ENCODE peak calls at places on chromosomes 13 and 19, in four cellular contexts. K is neural crest cell, W is mucosa of descending colon, J is WTC11. A is an unnamed sample.

GRCh38 chr13:39765801-39766463 is 110.5 kb downstream of the COG6 start:
- DNase-seq in K (no peak), W (peak), J (peak), A (peak)

GRCh38 chr13:99867535-99868271 is 103.9 kb downstream of the ZIC5 start:
- DNase-seq in K (no peak), W (no peak), J (no peak), A (no peak)

GRCh38 chr19:6744381-6745288 is 5.2 kb downstream of the TRIP10 start:
- DNase-seq in K (no peak), W (peak), J (no peak), A (no peak)

GRCh38 chr19:21483589-21484170 is 21.7 kb upstream of the ZNF429 start:
- DNase-seq in K (peak), W (peak), J (peak), A (peak)

GRCh38 chr13:99495478-99496321 is 5.6 kb upstream of the TM9SF2 start:
- DNase-seq in K (no peak), W (no peak), J (no peak), A (no peak)

GRCh38 chr19:7606289-7606688 is 10.6 kb downstream of the CAMSAP3 start:
- DNase-seq in K (no peak), W (no peak), J (no peak), A (no peak)

GRCh38 chr13:75637101-75637774 is 1.1 kb downstream of the LMO7 start:
- DNase-seq in K (no peak), W (no peak), J (peak), A (no peak)

GRCh38 chr13:24747248-24748151 is 16.5 kb upstream of the RNF17 start:
- DNase-seq in K (no peak), W (no peak), J (peak), A (peak)

GRCh38 chr19:35521124-35521743 is 6.9 kb downstream of the SBSN start:
- DNase-seq in K (no peak), W (no peak), J (no peak), A (no peak)

GRCh38 chr13:74246398-74246975 is 112.3 kb upstream of the KLF12 start:
- DNase-seq in K (no peak), W (no peak), J (no peak), A (no peak)

GRCh38 chr13:50074843-50075242 is 59.6 kb downstream of the KCNRG start:
- DNase-seq in K (no peak), W (no peak), J (no peak), A (no peak)

GRCh38 chr19:24033962-24034342 is 53.0 kb upstream of the ZNF254 start:
- DNase-seq in K (peak), W (no peak), J (no peak), A (peak)

GRCh38 chr13:20231839-20232555 is at the start of gene GJB6:
- DNase-seq in K (no peak), W (no peak), J (peak), A (peak)
- TF ChIP-seq CTCF in K (no peak), W (no peak), J (no peak), A (no peak)

DNA sequence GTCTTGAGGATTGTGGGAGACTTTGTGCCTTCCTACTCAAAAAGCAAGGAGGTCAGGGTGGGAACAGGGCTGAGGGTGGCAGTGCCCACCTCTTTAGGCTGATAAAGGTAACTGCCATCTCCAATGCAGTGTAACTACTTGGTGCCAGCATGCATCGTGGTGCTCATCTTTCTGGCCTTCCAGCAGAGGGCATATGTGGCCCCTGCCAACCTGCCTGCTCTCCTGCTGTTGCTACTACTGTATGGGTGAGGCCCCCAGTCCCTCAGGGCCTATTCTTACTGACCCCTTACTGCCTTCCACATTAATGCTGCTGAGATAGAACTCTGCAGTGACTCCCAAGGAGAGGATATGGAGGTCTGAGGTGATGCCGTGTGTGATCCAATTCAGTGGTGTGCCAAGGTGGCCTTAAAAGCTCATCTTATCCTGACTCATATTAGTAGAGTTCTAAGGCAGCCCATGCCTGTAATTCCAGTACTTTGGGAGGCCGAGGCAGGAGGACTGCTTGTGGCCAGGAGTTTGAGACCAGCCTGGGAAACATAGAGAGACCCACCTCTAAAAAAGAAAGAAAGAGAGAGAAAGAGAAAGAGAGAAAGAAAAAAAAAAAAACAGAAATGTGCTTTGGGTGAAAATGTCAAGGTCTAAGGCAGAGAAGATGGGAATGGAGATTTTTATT is 9.6 kb upstream of the ARHGAP45 start:
- DNase-seq in K (no peak), W (no peak), J (no peak), A (no peak)
- TF ChIP-seq CTCF in K (no peak), W (no peak), J (no peak), A (no peak)

GRCh38 chr19:11446652-11447301 is 11.3 kb downstream of the PRKCSH start:
- DNase-seq in K (peak), W (no peak), J (peak), A (peak)
- TF ChIP-seq CTCF in K (peak), W (peak), J (peak), A (peak)

GRCh38 chr13:64529874-64530485 is 2700.2 kb downstream of the PCDH9 start:
- DNase-seq in K (no peak), W (no peak), J (peak), A (peak)
- TF ChIP-seq CTCF in K (peak), W (no peak), J (peak), A (peak)

GRCh38 chr19:30245401-30246039 is 126.7 kb upstream of the ZNF536 start:
- DNase-seq in K (no peak), W (no peak), J (no peak), A (no peak)

GRCh38 chr19:30237146-30237545 is 135.0 kb upstream of the ZNF536 start:
- DNase-seq in K (no peak), W (no peak), J (no peak), A (no peak)

GRCh38 chr19:30236587-30236986 is 135.6 kb upstream of the ZNF536 start:
- DNase-seq in K (no peak), W (no peak), J (no peak), A (no peak)

GRCh38 chr19:30244533-30244932 is 127.7 kb upstream of the ZNF536 start:
- DNase-seq in K (no peak), W (no peak), J (no peak), A (no peak)

DNA sequence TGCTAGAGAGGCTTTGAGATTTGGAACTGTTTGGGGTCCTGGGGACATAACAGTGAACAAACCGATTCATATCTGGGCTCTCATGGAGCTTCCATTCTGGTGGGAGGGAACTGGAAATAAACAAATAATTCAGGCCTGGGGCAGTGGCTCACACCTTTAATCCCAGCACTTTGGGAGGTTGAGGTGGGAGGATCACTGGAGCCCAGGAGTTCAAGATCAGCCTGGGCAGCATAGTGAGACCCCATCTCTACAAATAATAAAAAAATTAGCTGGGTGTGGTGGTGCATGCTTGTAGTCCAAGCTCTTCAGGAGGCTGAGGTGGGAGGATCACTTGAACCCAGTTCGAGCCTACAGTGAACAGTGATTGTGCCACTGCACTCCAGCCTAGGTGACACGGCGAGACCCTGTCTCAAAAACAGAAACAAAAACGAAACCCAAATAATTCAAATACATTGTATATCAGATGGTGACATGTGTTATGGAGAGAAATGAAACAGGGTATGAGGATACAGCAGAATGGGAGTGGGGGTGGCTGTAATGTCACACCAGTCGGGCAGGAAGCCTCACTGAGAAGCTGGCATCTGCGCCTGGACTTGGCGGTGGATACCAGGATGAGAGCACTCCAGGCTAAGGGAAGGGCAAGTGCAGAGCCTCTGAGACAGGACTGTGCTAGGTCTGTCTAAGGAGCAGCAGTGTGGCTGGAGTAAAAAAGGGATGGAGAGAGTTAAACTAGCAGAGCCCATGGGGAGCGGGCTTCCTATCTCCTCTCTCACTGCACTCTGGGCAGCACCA is 131.1 kb upstream of the ZNF536 start:
- DNase-seq in K (no peak), W (no peak), J (no peak), A (no peak)
- TF ChIP-seq CTCF in K (no peak), W (no peak), J (no peak), A (no peak)

GRCh38 chr13:113035209-113035800 is 66.3 kb downstream of the MCF2L start:
- DNase-seq in K (no peak), W (no peak), J (no peak), A (no peak)
- TF ChIP-seq CTCF in K (no peak), W (no peak), J (no peak), A (no peak)

DNA sequence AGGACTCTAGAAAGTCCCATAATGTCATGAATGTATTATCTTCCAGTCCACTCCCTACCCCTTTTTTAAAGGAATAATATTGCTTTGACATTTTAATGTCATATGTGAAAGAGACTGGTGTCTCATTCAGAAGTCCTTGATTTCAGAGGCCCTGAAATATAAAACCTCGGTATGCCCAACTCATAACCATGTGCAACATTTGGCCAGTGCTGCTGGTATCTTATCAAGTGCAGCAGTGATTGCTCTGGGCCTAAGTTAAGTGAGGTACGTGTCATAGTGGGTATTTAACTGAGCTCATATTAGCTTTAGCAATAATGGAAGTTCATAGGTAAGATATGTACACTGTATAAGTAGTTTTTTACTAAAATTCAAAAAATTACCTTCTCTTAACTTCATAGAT is 14.7 kb downstream of the TEX30 start:
- DNase-seq in K (no peak), W (no peak), J (no peak), A (no peak)
- TF ChIP-seq CTCF in K (no peak), W (no peak), J (no peak), A (no peak)

GRCh38 chr19:38861368-38861767 is 11.6 kb upstream of the HNRNPL start:
- DNase-seq in K (no peak), W (no peak), J (no peak), A (no peak)
- TF ChIP-seq CTCF in K (no peak), W (no peak), J (no peak), A (no peak)

DNA sequence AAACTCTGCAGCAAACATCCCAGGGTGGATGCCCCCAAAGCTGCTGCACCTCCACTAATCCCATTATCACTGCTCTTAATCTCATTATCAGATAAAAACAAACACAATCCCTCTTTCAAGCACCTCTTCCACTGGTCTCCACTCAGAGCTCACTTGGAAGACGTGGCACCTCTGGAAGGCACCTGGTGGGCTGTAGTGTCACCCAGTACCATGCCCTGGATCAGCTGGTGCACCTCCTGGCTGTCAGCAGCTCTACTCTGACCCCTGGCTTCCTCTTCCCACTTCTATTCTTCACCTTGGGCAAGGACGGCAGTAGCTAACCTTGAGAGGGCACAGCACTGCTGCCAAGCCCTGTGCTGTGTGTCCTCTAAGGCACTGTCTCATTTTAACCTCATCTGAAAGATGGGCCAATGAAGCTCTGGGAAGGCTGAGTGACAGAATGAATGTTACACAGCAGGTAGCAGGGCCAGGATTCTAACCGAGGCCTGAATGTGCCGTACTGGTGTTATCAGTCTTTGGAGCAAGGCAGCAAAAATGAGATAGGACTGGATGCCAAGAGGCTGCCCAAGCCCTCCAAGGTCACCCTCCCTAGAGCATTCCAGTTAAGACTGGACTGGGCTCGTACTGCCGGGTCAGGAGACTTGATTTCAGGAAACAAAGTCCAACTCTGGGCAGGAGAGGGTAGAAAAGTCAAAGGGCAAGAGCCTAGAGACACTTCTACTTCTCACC is 7.4 kb downstream of the BRD4 start:
- DNase-seq in K (no peak), W (no peak), J (no peak), A (no peak)
- TF ChIP-seq CTCF in K (no peak), W (no peak), J (no peak), A (no peak)

A was measured in endothelial cell.